ENCODE peak calls at places on chromosomes 2 and 18, in ten cellular contexts. One of them, this sample, is unnamed.

GRCh38 chr2:109711230-109712125 is 82.6 kb upstream of the RGPD5 start:
- DNase-seq in AG10803: no peak
- DNase-seq in uterus: no peak
- DNase-seq in fibroblast of pulmonary artery: peak
- DNase-seq in astrocyte of the spinal cord: no peak
- DNase-seq in PC-3: no peak
- DNase-seq in coronary artery: no peak
- DNase-seq in osteoblast: no peak
- DNase-seq in A549: no peak
- DNase-seq in lower lobe of right lung: no peak
- DNase-seq in this sample: no peak

GRCh38 chr2:224849264-224849663 is 133.1 kb upstream of the CCDC195 start:
- DNase-seq in fibroblast of pulmonary artery: peak
- DNase-seq in osteoblast: no peak
- DNase-seq in AG10803: no peak
- DNase-seq in coronary artery: no peak
- DNase-seq in lower lobe of right lung: no peak
- DNase-seq in A549: no peak
- DNase-seq in uterus: no peak
- DNase-seq in astrocyte of the spinal cord: no peak
- DNase-seq in PC-3: no peak
- DNase-seq in this sample: no peak

GRCh38 chr2:120374821-120375220 is 28.9 kb downstream of the INHBB start:
- DNase-seq in A549: no peak
- DNase-seq in osteoblast: peak
- DNase-seq in coronary artery: no peak
- DNase-seq in fibroblast of pulmonary artery: no peak
- DNase-seq in uterus: no peak
- DNase-seq in lower lobe of right lung: no peak
- DNase-seq in PC-3: no peak
- DNase-seq in astrocyte of the spinal cord: no peak
- DNase-seq in AG10803: no peak
- DNase-seq in this sample: no peak

GRCh38 chr2:114010001-114010400 is 120.1 kb downstream of the ACTR3 start:
- DNase-seq in fibroblast of pulmonary artery: no peak
- DNase-seq in uterus: no peak
- DNase-seq in coronary artery: no peak
- DNase-seq in A549: no peak
- DNase-seq in astrocyte of the spinal cord: no peak
- DNase-seq in lower lobe of right lung: no peak
- DNase-seq in osteoblast: no peak
- DNase-seq in PC-3: peak
- DNase-seq in AG10803: no peak
- DNase-seq in this sample: no peak

GRCh38 chr18:8750954-8751415 is 45.6 kb downstream of the MTCL1 start:
- DNase-seq in coronary artery: peak
- DNase-seq in PC-3: no peak
- DNase-seq in fibroblast of pulmonary artery: peak
- DNase-seq in osteoblast: peak
- DNase-seq in AG10803: peak
- DNase-seq in astrocyte of the spinal cord: peak
- DNase-seq in A549: no peak
- DNase-seq in uterus: no peak
- DNase-seq in lower lobe of right lung: no peak
- DNase-seq in this sample: peak

GRCh38 chr2:960064-960736 is 9.6 kb downstream of the SNTG2 start:
- DNase-seq in uterus: no peak
- DNase-seq in osteoblast: no peak
- DNase-seq in PC-3: no peak
- DNase-seq in astrocyte of the spinal cord: no peak
- DNase-seq in coronary artery: no peak
- DNase-seq in AG10803: no peak
- DNase-seq in A549: no peak
- DNase-seq in lower lobe of right lung: no peak
- DNase-seq in fibroblast of pulmonary artery: no peak
- DNase-seq in this sample: no peak

GRCh38 chr2:168243061-168243460 is 4.3 kb downstream of the STK39 start:
- DNase-seq in fibroblast of pulmonary artery: no peak
- DNase-seq in PC-3: peak
- DNase-seq in coronary artery: no peak
- DNase-seq in osteoblast: no peak
- DNase-seq in lower lobe of right lung: no peak
- DNase-seq in uterus: no peak
- DNase-seq in A549: no peak
- DNase-seq in astrocyte of the spinal cord: no peak
- DNase-seq in AG10803: no peak
- DNase-seq in this sample: no peak

GRCh38 chr18:21548647-21549046 is 51.9 kb downstream of the ESCO1 start:
- DNase-seq in lower lobe of right lung: no peak
- DNase-seq in astrocyte of the spinal cord: no peak
- DNase-seq in fibroblast of pulmonary artery: no peak
- DNase-seq in uterus: no peak
- DNase-seq in PC-3: no peak
- DNase-seq in A549: no peak
- DNase-seq in osteoblast: no peak
- DNase-seq in coronary artery: no peak
- DNase-seq in AG10803: no peak
- DNase-seq in this sample: no peak

GRCh38 chr2:95030496-95030895 is 5.0 kb downstream of the MAL start:
- DNase-seq in osteoblast: peak
- DNase-seq in PC-3: peak
- DNase-seq in astrocyte of the spinal cord: no peak
- DNase-seq in fibroblast of pulmonary artery: no peak
- DNase-seq in A549: no peak
- DNase-seq in coronary artery: no peak
- DNase-seq in lower lobe of right lung: no peak
- DNase-seq in AG10803: no peak
- DNase-seq in uterus: no peak
- DNase-seq in this sample: no peak

GRCh38 chr18:58536534-58537271 is 92.2 kb downstream of the ALPK2 start:
- DNase-seq in PC-3: no peak
- DNase-seq in AG10803: no peak
- DNase-seq in coronary artery: no peak
- DNase-seq in astrocyte of the spinal cord: no peak
- DNase-seq in A549: no peak
- DNase-seq in fibroblast of pulmonary artery: no peak
- DNase-seq in osteoblast: no peak
- DNase-seq in lower lobe of right lung: no peak
- DNase-seq in uterus: no peak
- DNase-seq in this sample: no peak

GRCh38 chr18:79030680-79031079 is 38.5 kb upstream of the ATP9B start:
- DNase-seq in astrocyte of the spinal cord: no peak
- DNase-seq in A549: no peak
- DNase-seq in osteoblast: no peak
- DNase-seq in lower lobe of right lung: peak
- DNase-seq in fibroblast of pulmonary artery: no peak
- DNase-seq in PC-3: no peak
- DNase-seq in AG10803: no peak
- DNase-seq in coronary artery: no peak
- DNase-seq in uterus: no peak
- DNase-seq in this sample: no peak

GRCh38 chr18:79022603-79023002 is 43.0 kb downstream of the SALL3 start:
- DNase-seq in astrocyte of the spinal cord: no peak
- DNase-seq in uterus: no peak
- DNase-seq in AG10803: no peak
- DNase-seq in coronary artery: no peak
- DNase-seq in osteoblast: no peak
- DNase-seq in lower lobe of right lung: no peak
- DNase-seq in A549: no peak
- DNase-seq in fibroblast of pulmonary artery: no peak
- DNase-seq in PC-3: no peak
- DNase-seq in this sample: no peak

GRCh38 chr18:79026491-79026890 is 42.7 kb upstream of the ATP9B start:
- DNase-seq in A549: no peak
- DNase-seq in AG10803: no peak
- DNase-seq in PC-3: no peak
- DNase-seq in uterus: no peak
- DNase-seq in lower lobe of right lung: no peak
- DNase-seq in astrocyte of the spinal cord: no peak
- DNase-seq in osteoblast: no peak
- DNase-seq in fibroblast of pulmonary artery: no peak
- DNase-seq in coronary artery: no peak
- DNase-seq in this sample: no peak
- TF ChIP-seq CTCF in A549: no peak
- TF ChIP-seq CTCF in AG10803: no peak
- TF ChIP-seq CTCF in PC-3: peak
- TF ChIP-seq CTCF in uterus: no peak
- TF ChIP-seq CTCF in lower lobe of right lung: no peak
- TF ChIP-seq CTCF in astrocyte of the spinal cord: no peak
- TF ChIP-seq CTCF in osteoblast: no peak
- TF ChIP-seq CTCF in fibroblast of pulmonary artery: no peak
- TF ChIP-seq CTCF in coronary artery: no peak
- TF ChIP-seq CTCF in this sample: no peak

DNA sequence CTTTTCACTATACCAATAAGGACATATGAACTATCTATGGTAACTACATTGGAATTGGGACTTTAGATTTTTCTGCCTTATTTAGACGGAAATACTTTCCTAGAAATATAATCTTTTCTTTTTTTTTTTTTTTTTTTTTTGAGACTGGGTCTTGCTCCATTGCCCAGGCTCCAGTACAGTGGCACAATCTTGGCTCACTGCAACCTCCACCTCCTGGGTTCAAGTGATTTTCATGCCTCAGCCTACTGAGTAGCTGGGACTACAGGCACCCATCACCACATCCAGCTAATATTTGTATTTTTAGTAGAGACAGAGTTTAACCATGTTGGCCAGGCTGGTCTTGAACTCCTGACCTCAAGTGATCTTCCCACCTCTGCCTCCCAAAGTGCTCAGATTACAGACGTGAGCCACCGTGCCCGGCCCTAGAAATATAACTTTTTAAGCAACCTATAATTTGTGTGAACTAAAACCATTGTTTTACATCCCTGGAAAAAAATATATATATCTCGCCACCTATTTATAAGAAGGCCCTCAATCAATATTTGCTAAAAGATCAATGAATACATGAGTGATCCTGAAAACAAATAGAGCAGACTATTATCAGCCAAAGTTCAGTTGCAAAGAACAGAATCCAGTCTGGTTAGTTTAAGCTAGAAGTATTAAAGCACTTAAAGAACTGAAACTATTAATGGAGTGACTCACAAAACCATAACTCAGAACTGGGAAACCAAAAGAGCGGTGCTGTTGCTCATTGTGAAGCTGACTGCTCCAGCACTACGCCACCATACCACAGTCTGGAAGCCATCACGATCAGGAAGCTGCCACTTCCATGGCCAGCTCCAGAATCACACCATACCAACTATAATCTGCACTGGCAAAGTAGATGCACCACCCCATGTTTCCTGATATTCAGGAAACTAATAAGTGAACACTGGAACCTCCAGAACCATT is 8.4 kb upstream of the HNRNPLL start:
- DNase-seq in coronary artery: no peak
- DNase-seq in osteoblast: no peak
- DNase-seq in fibroblast of pulmonary artery: no peak
- DNase-seq in lower lobe of right lung: no peak
- DNase-seq in uterus: no peak
- DNase-seq in PC-3: peak
- DNase-seq in A549: no peak
- DNase-seq in astrocyte of the spinal cord: peak
- DNase-seq in AG10803: peak
- DNase-seq in this sample: no peak
- H3K4me3 ChIP-seq in coronary artery: no peak
- H3K4me3 ChIP-seq in osteoblast: no peak
- H3K4me3 ChIP-seq in fibroblast of pulmonary artery: no peak
- H3K4me3 ChIP-seq in lower lobe of right lung: no peak
- H3K4me3 ChIP-seq in uterus: no peak
- H3K4me3 ChIP-seq in PC-3: no peak
- H3K4me3 ChIP-seq in A549: no peak
- H3K4me3 ChIP-seq in astrocyte of the spinal cord: no peak
- H3K4me3 ChIP-seq in AG10803: no peak
- H3K4me3 ChIP-seq in this sample: no peak

DNA sequence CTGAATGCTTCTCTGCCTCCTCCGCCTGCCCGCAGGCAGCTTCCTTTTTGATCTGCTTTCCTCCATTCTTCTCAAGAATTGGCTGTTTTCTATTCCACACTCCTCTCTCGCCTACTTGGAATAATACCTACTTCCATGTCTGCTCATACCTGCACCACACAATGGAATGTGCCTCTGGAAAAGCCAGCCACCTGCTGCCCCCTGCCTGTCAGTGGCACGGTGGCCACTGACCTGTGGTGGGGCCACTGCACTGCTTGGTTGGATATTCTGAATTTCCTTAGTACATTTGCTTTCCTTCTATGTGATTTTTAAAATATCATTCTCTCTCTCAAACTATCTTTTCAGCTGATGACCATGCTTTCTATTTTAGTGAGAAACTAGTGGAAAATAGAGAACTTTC is 406.9 kb downstream of the DCDC2C start:
- DNase-seq in osteoblast: no peak
- DNase-seq in PC-3: no peak
- DNase-seq in coronary artery: no peak
- DNase-seq in fibroblast of pulmonary artery: no peak
- DNase-seq in lower lobe of right lung: no peak
- DNase-seq in A549: no peak
- DNase-seq in AG10803: no peak
- DNase-seq in astrocyte of the spinal cord: no peak
- DNase-seq in uterus: no peak
- DNase-seq in this sample: no peak
- TF ChIP-seq CTCF in osteoblast: no peak
- TF ChIP-seq CTCF in PC-3: peak
- TF ChIP-seq CTCF in coronary artery: no peak
- TF ChIP-seq CTCF in fibroblast of pulmonary artery: no peak
- TF ChIP-seq CTCF in lower lobe of right lung: peak
- TF ChIP-seq CTCF in A549: no peak
- TF ChIP-seq CTCF in AG10803: no peak
- TF ChIP-seq CTCF in astrocyte of the spinal cord: no peak
- TF ChIP-seq CTCF in uterus: no peak
- TF ChIP-seq CTCF in this sample: no peak

GRCh38 chr18:59659486-59660187 is 37.6 kb downstream of the CCBE1 start:
- DNase-seq in astrocyte of the spinal cord: peak
- DNase-seq in fibroblast of pulmonary artery: no peak
- DNase-seq in lower lobe of right lung: no peak
- DNase-seq in A549: no peak
- DNase-seq in coronary artery: no peak
- DNase-seq in PC-3: peak
- DNase-seq in AG10803: no peak
- DNase-seq in osteoblast: no peak
- DNase-seq in uterus: no peak
- DNase-seq in this sample: no peak

GRCh38 chr18:59663096-59663495 is 34.1 kb downstream of the CCBE1 start:
- DNase-seq in astrocyte of the spinal cord: no peak
- DNase-seq in lower lobe of right lung: no peak
- DNase-seq in uterus: no peak
- DNase-seq in A549: no peak
- DNase-seq in osteoblast: no peak
- DNase-seq in AG10803: no peak
- DNase-seq in PC-3: no peak
- DNase-seq in coronary artery: no peak
- DNase-seq in fibroblast of pulmonary artery: no peak
- DNase-seq in this sample: no peak

GRCh38 chr18:59660976-59661743 is 36.1 kb downstream of the CCBE1 start:
- DNase-seq in PC-3: peak
- DNase-seq in A549: no peak
- DNase-seq in uterus: no peak
- DNase-seq in osteoblast: no peak
- DNase-seq in astrocyte of the spinal cord: peak
- DNase-seq in AG10803: peak
- DNase-seq in coronary artery: no peak
- DNase-seq in fibroblast of pulmonary artery: peak
- DNase-seq in lower lobe of right lung: no peak
- DNase-seq in this sample: peak

GRCh38 chr18:59662008-59662701 is 35.1 kb downstream of the CCBE1 start:
- DNase-seq in lower lobe of right lung: no peak
- DNase-seq in AG10803: peak
- DNase-seq in osteoblast: no peak
- DNase-seq in uterus: no peak
- DNase-seq in fibroblast of pulmonary artery: no peak
- DNase-seq in PC-3: peak
- DNase-seq in coronary artery: no peak
- DNase-seq in A549: no peak
- DNase-seq in astrocyte of the spinal cord: peak
- DNase-seq in this sample: no peak

GRCh38 chr18:59660398-59660797 is 36.8 kb downstream of the CCBE1 start:
- DNase-seq in uterus: no peak
- DNase-seq in astrocyte of the spinal cord: peak
- DNase-seq in PC-3: no peak
- DNase-seq in osteoblast: no peak
- DNase-seq in AG10803: no peak
- DNase-seq in lower lobe of right lung: no peak
- DNase-seq in A549: no peak
- DNase-seq in coronary artery: no peak
- DNase-seq in fibroblast of pulmonary artery: no peak
- DNase-seq in this sample: no peak
- H3K4me3 ChIP-seq in uterus: no peak
- H3K4me3 ChIP-seq in astrocyte of the spinal cord: no peak
- H3K4me3 ChIP-seq in PC-3: no peak
- H3K4me3 ChIP-seq in osteoblast: peak
- H3K4me3 ChIP-seq in AG10803: peak
- H3K4me3 ChIP-seq in lower lobe of right lung: no peak
- H3K4me3 ChIP-seq in A549: no peak
- H3K4me3 ChIP-seq in coronary artery: no peak
- H3K4me3 ChIP-seq in fibroblast of pulmonary artery: no peak
- H3K4me3 ChIP-seq in this sample: no peak